ENCODE peak calls at places on chromosomes 1 and 21, in nine cellular contexts. H is dorsolateral prefrontal cortex, D is tibial nerve, J is neural crest cell, G is coronary artery, M is cardiac muscle cell, W is K562, N is cardiac fibroblast, E is GM10248. Y is an unnamed sample.

GRCh38 chr21:46515109-46515508 is 56.4 kb downstream of the DIP2A start:
- DNase-seq in E (peak; percentile 42), J (no peak), W (no peak), N (peak; percentile 59), D (no peak), M (peak; percentile 63), H (peak; percentile 79), G (no peak), Y (no peak)

GRCh38 chr1:62325696-62326095 is 6.5 kb upstream of the KANK4 start:
- DNase-seq in M (peak; percentile 17), W (no peak), G (no peak), J (no peak), H (no peak), N (no peak), D (no peak), E (no peak), Y (no peak)

GRCh38 chr1:60740154-60740553 is 342.2 kb upstream of the NFIA start:
- DNase-seq in W (no peak), H (no peak), D (no peak), E (no peak), J (no peak), M (no peak), G (no peak), N (no peak), Y (no peak)

GRCh38 chr1:9410737-9411297 is 118.1 kb downstream of the SPSB1 start:
- DNase-seq in M (peak; percentile 86), H (no peak), G (no peak), N (peak; percentile 32), J (no peak), W (peak; percentile 49), E (peak; percentile 44), D (no peak), Y (no peak)

GRCh38 chr21:31184462-31184861 is 146.2 kb upstream of the KRTAP19-8 start:
- DNase-seq in E (no peak), H (no peak), M (no peak), W (no peak), D (no peak), N (no peak), G (no peak), J (no peak), Y (no peak)

GRCh38 chr1:43372172-43372571 is 4.4 kb upstream of the ELOVL1 start:
- DNase-seq in H (no peak), D (no peak), J (no peak), N (peak; percentile 31), M (no peak), W (no peak), E (no peak), G (no peak), Y (no peak)

GRCh38 chr1:234978397-234979291 is 150.0 kb downstream of the TOMM20 start:
- DNase-seq in E (peak; percentile 64), J (no peak), W (peak; percentile 84), M (peak; percentile 78), G (no peak), N (peak; percentile 75), H (no peak), D (no peak), Y (no peak)

GRCh38 chr1:187570166-187570565 is 741.4 kb downstream of the PLA2G4A start:
- DNase-seq in G (no peak), W (no peak), M (no peak), N (no peak), H (no peak), D (no peak), E (no peak), J (no peak), Y (no peak)

GRCh38 chr1:228087771-228088251 is 5.3 kb downstream of the ARF1 start:
- DNase-seq in N (peak; percentile 90), W (no peak), G (no peak), H (no peak), M (peak; percentile 81), E (no peak), J (no peak), D (peak; percentile 9), Y (no peak)

DNA sequence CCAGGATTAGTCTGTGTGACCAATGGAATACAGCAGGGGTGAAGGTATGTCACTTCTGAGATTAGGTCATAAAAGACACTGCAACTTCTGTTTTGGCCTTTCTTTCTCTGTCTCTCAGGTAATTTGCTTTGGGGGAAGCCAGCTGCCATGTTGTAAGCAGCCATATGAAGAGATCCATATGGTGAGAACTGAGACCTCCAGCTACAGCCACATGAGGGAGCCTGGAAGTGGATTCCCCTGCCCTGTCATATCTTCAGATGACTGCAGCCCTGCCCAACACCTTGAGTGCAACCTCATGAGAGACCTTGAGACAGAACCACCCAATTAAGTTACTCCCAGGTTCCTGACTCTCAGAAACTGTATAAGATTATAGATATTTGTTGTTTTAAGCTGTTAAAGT is 70.1 kb upstream of the ESRRG start:
- DNase-seq in N (no peak), J (no peak), H (no peak), G (no peak), D (no peak), E (no peak), M (no peak), W (no peak), Y (no peak)
- TF ChIP-seq CTCF in N (no peak), J (no peak), H (no peak), G (no peak), D (no peak), E (no peak), M (no peak), W (no peak), Y (no peak)

GRCh38 chr1:210587547-210587946 is 258.8 kb downstream of the HHAT start:
- DNase-seq in D (no peak), M (peak; percentile 61), N (no peak), E (no peak), J (no peak), G (no peak), W (no peak), H (no peak), Y (no peak)

GRCh38 chr1:210588357-210588756 is 259.7 kb downstream of the HHAT start:
- DNase-seq in G (no peak), H (no peak), W (no peak), M (no peak), N (no peak), J (no peak), E (no peak), D (no peak), Y (no peak)

GRCh38 chr1:210586785-210587184 is 258.1 kb downstream of the HHAT start:
- DNase-seq in J (no peak), E (no peak), D (no peak), H (peak; percentile 42), G (no peak), W (no peak), N (no peak), M (no peak), Y (no peak)

GRCh38 chr1:210582186-210582981 is 253.7 kb downstream of the HHAT start:
- DNase-seq in E (no peak), G (no peak), W (peak; percentile 15), J (no peak), M (no peak), N (no peak), H (no peak), D (no peak), Y (no peak)

DNA sequence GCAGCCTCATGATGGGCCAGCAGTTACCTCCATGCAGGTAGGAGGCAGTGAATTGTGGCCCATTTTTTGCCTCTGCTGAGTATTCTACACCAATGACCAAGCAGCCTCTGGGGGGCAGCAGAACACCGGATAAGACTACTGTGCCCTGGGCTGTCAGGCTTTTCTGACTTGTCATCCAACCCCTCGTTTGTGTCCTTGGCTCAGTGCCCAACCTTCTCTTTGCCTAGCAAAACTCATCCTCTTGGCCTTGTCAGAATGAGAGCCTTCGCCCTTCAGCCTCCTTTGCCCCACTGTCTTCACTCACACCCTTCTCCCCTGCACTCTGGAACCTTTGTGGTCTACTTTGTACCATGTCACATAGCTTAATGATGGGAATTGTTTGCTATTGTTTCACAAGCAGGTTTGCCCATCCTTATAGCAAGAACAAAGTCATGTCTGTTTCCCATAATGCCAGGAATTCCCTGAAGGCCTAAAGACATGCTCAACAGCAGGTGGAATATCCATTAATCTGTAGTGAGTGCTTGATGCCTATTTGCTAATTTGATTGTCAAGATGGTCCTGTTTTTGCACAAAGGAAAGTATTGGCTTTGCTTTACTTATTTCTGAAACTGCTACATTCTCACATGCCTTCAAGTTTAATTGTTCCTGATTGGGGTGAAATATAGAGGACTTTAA is 255.9 kb downstream of the HHAT start:
- DNase-seq in W (peak; percentile 84), G (no peak), M (peak; percentile 78), D (peak; percentile 70), E (peak; percentile 61), N (peak; percentile 75), J (peak; percentile 79), H (peak; percentile 96), Y (peak; percentile 72)
- TF ChIP-seq CTCF in W (peak; percentile 73), G (no peak), M (peak; percentile 74), D (peak; percentile 52), E (peak; percentile 70), N (peak; percentile 57), J (peak; percentile 90), H (peak; percentile 90), Y (no peak)

GRCh38 chr1:189033171-189033570 is 1444.5 kb downstream of the BRINP3 start:
- DNase-seq in G (no peak), J (no peak), W (no peak), H (no peak), D (no peak), N (no peak), E (no peak), M (no peak), Y (no peak)
- TF ChIP-seq CTCF in G (no peak), J (no peak), W (no peak), H (no peak), D (no peak), N (no peak), E (no peak), M (no peak), Y (no peak)

GRCh38 chr1:26189751-26190275 is 589 bp upstream of the CATSPER4 start:
- DNase-seq in E (no peak), M (no peak), H (no peak), G (no peak), D (no peak), J (no peak), N (no peak), W (peak; percentile 30), Y (no peak)

GRCh38 chr1:26188477-26188876 is 1.9 kb upstream of the CATSPER4 start:
- DNase-seq in W (no peak), G (no peak), N (no peak), E (no peak), J (no peak), H (no peak), D (no peak), M (no peak), Y (no peak)

GRCh38 chr1:26189331-26189730 is 1.1 kb upstream of the CATSPER4 start:
- DNase-seq in N (no peak), G (no peak), D (no peak), E (no peak), M (no peak), J (no peak), H (no peak), W (peak; percentile 30), Y (no peak)

GRCh38 chr1:26191739-26192138 is 1.3 kb downstream of the CATSPER4 start:
- DNase-seq in D (no peak), H (no peak), J (no peak), E (peak; percentile 62), M (no peak), G (no peak), W (no peak), N (no peak), Y (no peak)

DNA sequence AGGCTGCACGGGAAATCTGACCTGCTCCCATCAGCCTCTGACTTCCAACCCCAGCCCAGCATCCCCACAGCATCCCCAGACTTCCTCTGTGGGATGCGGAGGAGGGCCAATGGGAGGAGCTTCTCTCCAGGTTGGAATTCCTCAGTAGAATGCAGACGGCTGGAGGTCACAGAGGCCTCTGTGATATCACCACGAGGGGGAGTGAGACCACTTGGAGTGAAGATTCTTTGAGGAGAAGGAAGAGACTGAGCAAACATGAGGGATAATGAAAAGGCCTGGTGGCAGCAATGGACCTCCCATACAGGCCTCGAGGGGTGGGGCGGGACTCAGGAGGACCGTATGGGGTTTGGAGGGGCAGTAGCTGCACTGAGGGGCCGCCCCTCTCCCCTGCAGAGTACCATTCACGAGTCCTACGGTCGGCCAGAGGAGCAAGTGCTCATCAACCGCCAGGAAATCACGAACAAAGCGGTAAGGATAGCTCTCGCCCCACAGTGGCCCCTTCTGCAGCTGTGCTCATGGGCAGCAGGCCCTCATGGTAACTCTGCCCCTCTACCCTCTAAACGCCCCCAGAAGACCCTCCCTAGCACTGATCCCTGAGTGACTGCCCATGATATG is at the start of gene CATSPER4:
- DNase-seq in H (no peak), J (no peak), M (peak; percentile 47), W (peak; percentile 75), E (peak; percentile 29), D (no peak), N (peak; percentile 17), G (no peak), Y (no peak)
- TF ChIP-seq CTCF in H (peak; percentile 24), J (peak; percentile 36), M (no peak), W (peak; percentile 74), E (peak; percentile 18), D (no peak), N (no peak), G (no peak), Y (no peak)